ENCODE peak calls at places on chromosomes 3 and 15, in five cellular contexts. L, H, V, T and P are unnamed samples.

GRCh38 chr3:124791639-124792111 is 61.4 kb downstream of the UMPS start:
- DNase-seq in V (no peak), T (peak; percentile 39), L (no peak), H (no peak), P (peak; percentile 36)

GRCh38 chr3:100226712-100227429 is 33.9 kb upstream of the TBC1D23 start:
- DNase-seq in T (no peak), H (no peak), L (no peak), V (no peak), P (no peak)

GRCh38 chr15:98382139-98382538 is 266.2 kb upstream of the IGF1R start:
- DNase-seq in V (no peak), L (no peak), T (no peak), H (no peak), P (no peak)

GRCh38 chr3:130850846-130851245 is 43.0 kb upstream of the ATP2C1 start:
- DNase-seq in H (no peak), V (no peak), L (no peak), T (no peak), P (no peak)

GRCh38 chr3:184391266-184391665 is 11.4 kb downstream of the CHRD start:
- DNase-seq in V (no peak), T (no peak), H (no peak), L (no peak), P (no peak)

GRCh38 chr3:132509096-132509495 is 88.0 kb upstream of the ACKR4 start:
- DNase-seq in T (no peak), L (no peak), H (no peak), V (no peak), P (no peak)

GRCh38 chr3:190346541-190346940 is 24.3 kb upstream of the CLDN1 start:
- DNase-seq in V (no peak), H (no peak), L (no peak), T (no peak), P (no peak)

GRCh38 chr3:188099907-188100306 is 54.0 kb upstream of the LPP start:
- DNase-seq in V (no peak), T (no peak), H (no peak), L (no peak), P (no peak)

GRCh38 chr3:35183915-35184675 is 455.2 kb upstream of the ARPP21 start:
- DNase-seq in L (no peak), V (no peak), T (no peak), H (no peak), P (no peak)

GRCh38 chr3:169071003-169071402 is 592.5 kb downstream of the MECOM start:
- DNase-seq in H (no peak), T (no peak), L (peak; percentile 53), V (no peak), P (no peak)

GRCh38 chr15:43492673-43493601 is at the start of gene TP53BP1:
- DNase-seq in V (peak; percentile 99), H (peak; percentile 92), L (peak; percentile 98), T (peak; percentile 97), P (peak; percentile 98)